ENCODE peak calls at places on chromosomes 7 and 10, in ten cellular contexts. One of them, this sample, is unnamed.

GRCh38 chr7:152050547-152050971 is 25.1 kb downstream of the GALNT11 start:
- DNase-seq in DMS153: no peak
- DNase-seq in hepatocyte: no peak
- DNase-seq in T-helper 9 cell: no peak
- DNase-seq in lower leg skin: no peak
- DNase-seq in iris pigment epithelial cell: peak
- DNase-seq in left ventricle myocardium superior: no peak
- DNase-seq in activated CD4-positive, CD25-positive, alpha-beta regulatory T cell: no peak
- DNase-seq in IMR-90: peak
- DNase-seq in tibial artery: no peak
- DNase-seq in this sample: no peak

GRCh38 chr7:157646551-157646950 is 309.7 kb downstream of the DNAJB6 start:
- DNase-seq in T-helper 9 cell: no peak
- DNase-seq in IMR-90: no peak
- DNase-seq in hepatocyte: no peak
- DNase-seq in activated CD4-positive, CD25-positive, alpha-beta regulatory T cell: no peak
- DNase-seq in lower leg skin: no peak
- DNase-seq in iris pigment epithelial cell: no peak
- DNase-seq in left ventricle myocardium superior: no peak
- DNase-seq in tibial artery: no peak
- DNase-seq in DMS153: no peak
- DNase-seq in this sample: no peak

GRCh38 chr10:119541046-119541445 is 1.5 kb downstream of the RGS10 start:
- DNase-seq in iris pigment epithelial cell: no peak
- DNase-seq in tibial artery: no peak
- DNase-seq in hepatocyte: no peak
- DNase-seq in DMS153: no peak
- DNase-seq in T-helper 9 cell: no peak
- DNase-seq in IMR-90: peak
- DNase-seq in activated CD4-positive, CD25-positive, alpha-beta regulatory T cell: no peak
- DNase-seq in lower leg skin: no peak
- DNase-seq in left ventricle myocardium superior: no peak
- DNase-seq in this sample: no peak

GRCh38 chr10:78597791-78598555 is 470.8 kb upstream of the ZMIZ1 start:
- DNase-seq in iris pigment epithelial cell: no peak
- DNase-seq in lower leg skin: no peak
- DNase-seq in T-helper 9 cell: no peak
- DNase-seq in tibial artery: no peak
- DNase-seq in left ventricle myocardium superior: no peak
- DNase-seq in IMR-90: no peak
- DNase-seq in DMS153: peak
- DNase-seq in hepatocyte: no peak
- DNase-seq in activated CD4-positive, CD25-positive, alpha-beta regulatory T cell: no peak
- DNase-seq in this sample: peak

GRCh38 chr10:95646160-95646559 is 10.4 kb downstream of the ALDH18A1 start:
- DNase-seq in tibial artery: no peak
- DNase-seq in T-helper 9 cell: no peak
- DNase-seq in left ventricle myocardium superior: no peak
- DNase-seq in DMS153: no peak
- DNase-seq in iris pigment epithelial cell: no peak
- DNase-seq in hepatocyte: no peak
- DNase-seq in lower leg skin: no peak
- DNase-seq in activated CD4-positive, CD25-positive, alpha-beta regulatory T cell: no peak
- DNase-seq in IMR-90: no peak
- DNase-seq in this sample: no peak

GRCh38 chr7:41705109-41705871 is 2.4 kb upstream of the INHBA start:
- DNase-seq in activated CD4-positive, CD25-positive, alpha-beta regulatory T cell: peak
- DNase-seq in tibial artery: peak
- DNase-seq in iris pigment epithelial cell: peak
- DNase-seq in IMR-90: peak
- DNase-seq in T-helper 9 cell: no peak
- DNase-seq in DMS153: peak
- DNase-seq in lower leg skin: peak
- DNase-seq in hepatocyte: peak
- DNase-seq in left ventricle myocardium superior: peak
- DNase-seq in this sample: peak

GRCh38 chr10:69490876-69491275 is 39.6 kb downstream of the TSPAN15 start:
- DNase-seq in iris pigment epithelial cell: no peak
- DNase-seq in tibial artery: no peak
- DNase-seq in lower leg skin: no peak
- DNase-seq in activated CD4-positive, CD25-positive, alpha-beta regulatory T cell: no peak
- DNase-seq in DMS153: no peak
- DNase-seq in left ventricle myocardium superior: peak
- DNase-seq in hepatocyte: no peak
- DNase-seq in T-helper 9 cell: no peak
- DNase-seq in IMR-90: no peak
- DNase-seq in this sample: no peak

GRCh38 chr7:8063706-8064297 is 95.2 kb downstream of the GLCCI1 start:
- DNase-seq in IMR-90: peak
- DNase-seq in hepatocyte: no peak
- DNase-seq in left ventricle myocardium superior: no peak
- DNase-seq in activated CD4-positive, CD25-positive, alpha-beta regulatory T cell: no peak
- DNase-seq in lower leg skin: no peak
- DNase-seq in T-helper 9 cell: no peak
- DNase-seq in DMS153: peak
- DNase-seq in tibial artery: no peak
- DNase-seq in iris pigment epithelial cell: no peak
- DNase-seq in this sample: no peak

GRCh38 chr7:34096777-34097176 is 191.4 kb downstream of the BMPER start:
- DNase-seq in T-helper 9 cell: no peak
- DNase-seq in activated CD4-positive, CD25-positive, alpha-beta regulatory T cell: no peak
- DNase-seq in iris pigment epithelial cell: no peak
- DNase-seq in tibial artery: no peak
- DNase-seq in left ventricle myocardium superior: no peak
- DNase-seq in DMS153: no peak
- DNase-seq in lower leg skin: no peak
- DNase-seq in hepatocyte: no peak
- DNase-seq in IMR-90: no peak
- DNase-seq in this sample: no peak

GRCh38 chr7:12638851-12639467 is 48.5 kb upstream of the ARL4A start:
- DNase-seq in IMR-90: peak
- DNase-seq in lower leg skin: no peak
- DNase-seq in iris pigment epithelial cell: peak
- DNase-seq in tibial artery: no peak
- DNase-seq in left ventricle myocardium superior: no peak
- DNase-seq in T-helper 9 cell: no peak
- DNase-seq in hepatocyte: peak
- DNase-seq in DMS153: peak
- DNase-seq in activated CD4-positive, CD25-positive, alpha-beta regulatory T cell: no peak
- DNase-seq in this sample: peak

GRCh38 chr7:117871778-117872538 is 1.3 kb downstream of the CTTNBP2 start:
- DNase-seq in tibial artery: peak
- DNase-seq in lower leg skin: peak
- DNase-seq in activated CD4-positive, CD25-positive, alpha-beta regulatory T cell: no peak
- DNase-seq in iris pigment epithelial cell: peak
- DNase-seq in hepatocyte: peak
- DNase-seq in T-helper 9 cell: no peak
- DNase-seq in DMS153: no peak
- DNase-seq in IMR-90: no peak
- DNase-seq in left ventricle myocardium superior: peak
- DNase-seq in this sample: peak

GRCh38 chr10:129713659-129714265 is 246.7 kb downstream of the MGMT start:
- DNase-seq in left ventricle myocardium superior: no peak
- DNase-seq in DMS153: no peak
- DNase-seq in activated CD4-positive, CD25-positive, alpha-beta regulatory T cell: no peak
- DNase-seq in T-helper 9 cell: no peak
- DNase-seq in tibial artery: no peak
- DNase-seq in lower leg skin: no peak
- DNase-seq in iris pigment epithelial cell: no peak
- DNase-seq in IMR-90: no peak
- DNase-seq in hepatocyte: no peak
- DNase-seq in this sample: no peak

GRCh38 chr7:69311489-69311888 is 286.8 kb upstream of the AUTS2 start:
- DNase-seq in DMS153: no peak
- DNase-seq in T-helper 9 cell: no peak
- DNase-seq in left ventricle myocardium superior: no peak
- DNase-seq in IMR-90: no peak
- DNase-seq in hepatocyte: no peak
- DNase-seq in activated CD4-positive, CD25-positive, alpha-beta regulatory T cell: no peak
- DNase-seq in iris pigment epithelial cell: no peak
- DNase-seq in tibial artery: no peak
- DNase-seq in lower leg skin: no peak
- DNase-seq in this sample: no peak

GRCh38 chr10:127720142-127720541 is 16.8 kb upstream of the FOXI2 start:
- DNase-seq in DMS153: no peak
- DNase-seq in iris pigment epithelial cell: no peak
- DNase-seq in hepatocyte: no peak
- DNase-seq in IMR-90: no peak
- DNase-seq in tibial artery: no peak
- DNase-seq in left ventricle myocardium superior: no peak
- DNase-seq in activated CD4-positive, CD25-positive, alpha-beta regulatory T cell: no peak
- DNase-seq in T-helper 9 cell: no peak
- DNase-seq in lower leg skin: no peak
- DNase-seq in this sample: no peak

GRCh38 chr7:31133497-31133896 is 81.4 kb downstream of the ADCYAP1R1 start:
- DNase-seq in tibial artery: no peak
- DNase-seq in activated CD4-positive, CD25-positive, alpha-beta regulatory T cell: no peak
- DNase-seq in T-helper 9 cell: no peak
- DNase-seq in left ventricle myocardium superior: no peak
- DNase-seq in iris pigment epithelial cell: no peak
- DNase-seq in IMR-90: no peak
- DNase-seq in DMS153: no peak
- DNase-seq in lower leg skin: no peak
- DNase-seq in hepatocyte: no peak
- DNase-seq in this sample: no peak

GRCh38 chr7:77459311-77459726 is 43.2 kb upstream of the GSAP start:
- DNase-seq in tibial artery: no peak
- DNase-seq in lower leg skin: no peak
- DNase-seq in IMR-90: no peak
- DNase-seq in activated CD4-positive, CD25-positive, alpha-beta regulatory T cell: no peak
- DNase-seq in hepatocyte: no peak
- DNase-seq in T-helper 9 cell: no peak
- DNase-seq in iris pigment epithelial cell: no peak
- DNase-seq in DMS153: peak
- DNase-seq in left ventricle myocardium superior: no peak
- DNase-seq in this sample: no peak

GRCh38 chr7:27945356-27945755 is 205.4 kb downstream of the TAX1BP1 start:
- DNase-seq in T-helper 9 cell: no peak
- DNase-seq in left ventricle myocardium superior: no peak
- DNase-seq in hepatocyte: no peak
- DNase-seq in tibial artery: no peak
- DNase-seq in activated CD4-positive, CD25-positive, alpha-beta regulatory T cell: no peak
- DNase-seq in IMR-90: no peak
- DNase-seq in iris pigment epithelial cell: no peak
- DNase-seq in DMS153: no peak
- DNase-seq in lower leg skin: no peak
- DNase-seq in this sample: no peak

GRCh38 chr10:68536973-68537372 is 9.7 kb upstream of the SLC25A16 start:
- DNase-seq in T-helper 9 cell: no peak
- DNase-seq in tibial artery: no peak
- DNase-seq in lower leg skin: no peak
- DNase-seq in activated CD4-positive, CD25-positive, alpha-beta regulatory T cell: no peak
- DNase-seq in left ventricle myocardium superior: no peak
- DNase-seq in hepatocyte: no peak
- DNase-seq in IMR-90: no peak
- DNase-seq in DMS153: no peak
- DNase-seq in iris pigment epithelial cell: no peak
- DNase-seq in this sample: no peak

GRCh38 chr10:1107679-1108078 is 51.5 kb downstream of the WDR37 start:
- DNase-seq in left ventricle myocardium superior: no peak
- DNase-seq in tibial artery: no peak
- DNase-seq in activated CD4-positive, CD25-positive, alpha-beta regulatory T cell: no peak
- DNase-seq in hepatocyte: peak
- DNase-seq in lower leg skin: no peak
- DNase-seq in DMS153: peak
- DNase-seq in iris pigment epithelial cell: no peak
- DNase-seq in T-helper 9 cell: no peak
- DNase-seq in IMR-90: no peak
- DNase-seq in this sample: peak

GRCh38 chr7:150341263-150342118 is at the start of gene RARRES2:
- DNase-seq in DMS153: no peak
- DNase-seq in T-helper 9 cell: no peak
- DNase-seq in left ventricle myocardium superior: peak
- DNase-seq in lower leg skin: no peak
- DNase-seq in activated CD4-positive, CD25-positive, alpha-beta regulatory T cell: no peak
- DNase-seq in tibial artery: peak
- DNase-seq in iris pigment epithelial cell: no peak
- DNase-seq in hepatocyte: peak
- DNase-seq in IMR-90: no peak
- DNase-seq in this sample: no peak

GRCh38 chr7:131223151-131223550 is 104.5 kb upstream of the MKLN1 start:
- DNase-seq in iris pigment epithelial cell: no peak
- DNase-seq in left ventricle myocardium superior: no peak
- DNase-seq in activated CD4-positive, CD25-positive, alpha-beta regulatory T cell: no peak
- DNase-seq in hepatocyte: no peak
- DNase-seq in T-helper 9 cell: no peak
- DNase-seq in DMS153: no peak
- DNase-seq in IMR-90: no peak
- DNase-seq in lower leg skin: no peak
- DNase-seq in tibial artery: no peak
- DNase-seq in this sample: no peak

GRCh38 chr7:785416-785815 is 46.9 kb upstream of the SUN1 start:
- DNase-seq in tibial artery: no peak
- DNase-seq in T-helper 9 cell: no peak
- DNase-seq in DMS153: no peak
- DNase-seq in left ventricle myocardium superior: no peak
- DNase-seq in activated CD4-positive, CD25-positive, alpha-beta regulatory T cell: no peak
- DNase-seq in hepatocyte: no peak
- DNase-seq in lower leg skin: no peak
- DNase-seq in IMR-90: no peak
- DNase-seq in iris pigment epithelial cell: no peak
- DNase-seq in this sample: no peak

GRCh38 chr7:90625051-90625450 is 28.9 kb downstream of the CDK14 start:
- DNase-seq in iris pigment epithelial cell: no peak
- DNase-seq in activated CD4-positive, CD25-positive, alpha-beta regulatory T cell: no peak
- DNase-seq in lower leg skin: no peak
- DNase-seq in DMS153: no peak
- DNase-seq in T-helper 9 cell: no peak
- DNase-seq in hepatocyte: no peak
- DNase-seq in IMR-90: peak
- DNase-seq in tibial artery: no peak
- DNase-seq in left ventricle myocardium superior: no peak
- DNase-seq in this sample: no peak

GRCh38 chr7:43232376-43232775 is 119.9 kb downstream of the HECW1 start:
- DNase-seq in left ventricle myocardium superior: no peak
- DNase-seq in hepatocyte: no peak
- DNase-seq in tibial artery: no peak
- DNase-seq in activated CD4-positive, CD25-positive, alpha-beta regulatory T cell: no peak
- DNase-seq in DMS153: no peak
- DNase-seq in lower leg skin: no peak
- DNase-seq in T-helper 9 cell: no peak
- DNase-seq in iris pigment epithelial cell: no peak
- DNase-seq in IMR-90: no peak
- DNase-seq in this sample: no peak

GRCh38 chr10:25061711-25062455 is 45.5 kb downstream of the THNSL1 start:
- DNase-seq in T-helper 9 cell: no peak
- DNase-seq in activated CD4-positive, CD25-positive, alpha-beta regulatory T cell: no peak
- DNase-seq in IMR-90: peak
- DNase-seq in iris pigment epithelial cell: peak
- DNase-seq in lower leg skin: no peak
- DNase-seq in tibial artery: no peak
- DNase-seq in left ventricle myocardium superior: no peak
- DNase-seq in hepatocyte: peak
- DNase-seq in DMS153: no peak
- DNase-seq in this sample: no peak

GRCh38 chr10:33052476-33052875 is 94.4 kb upstream of the ITGB1 start:
- DNase-seq in tibial artery: no peak
- DNase-seq in T-helper 9 cell: no peak
- DNase-seq in left ventricle myocardium superior: no peak
- DNase-seq in iris pigment epithelial cell: no peak
- DNase-seq in IMR-90: no peak
- DNase-seq in DMS153: peak
- DNase-seq in hepatocyte: no peak
- DNase-seq in lower leg skin: no peak
- DNase-seq in activated CD4-positive, CD25-positive, alpha-beta regulatory T cell: no peak
- DNase-seq in this sample: no peak

GRCh38 chr10:11993834-11994468 is 48.7 kb downstream of the UPF2 start:
- DNase-seq in activated CD4-positive, CD25-positive, alpha-beta regulatory T cell: no peak
- DNase-seq in lower leg skin: no peak
- DNase-seq in DMS153: no peak
- DNase-seq in hepatocyte: no peak
- DNase-seq in iris pigment epithelial cell: no peak
- DNase-seq in tibial artery: no peak
- DNase-seq in T-helper 9 cell: no peak
- DNase-seq in IMR-90: no peak
- DNase-seq in left ventricle myocardium superior: no peak
- DNase-seq in this sample: no peak

GRCh38 chr7:128352138-128352537 is 8.4 kb upstream of the RBM28 start:
- DNase-seq in lower leg skin: no peak
- DNase-seq in T-helper 9 cell: no peak
- DNase-seq in IMR-90: peak
- DNase-seq in tibial artery: no peak
- DNase-seq in DMS153: peak
- DNase-seq in hepatocyte: peak
- DNase-seq in activated CD4-positive, CD25-positive, alpha-beta regulatory T cell: no peak
- DNase-seq in iris pigment epithelial cell: peak
- DNase-seq in left ventricle myocardium superior: peak
- DNase-seq in this sample: no peak